ENCODE peak calls at places on chromosomes 7 and 10, in eight cellular contexts. C is GM20000; K is neural progenitor cell; Y is activated CD8-positive, alpha-beta memory T cell treated with anti-CD3 and anti-CD28 coated beads, Interleukin-2, amount 50 U/mL, for 48 hours; A is GM03348; F is activated naive CD4-positive, alpha-beta T cell treated with Interleukin-2 at 50 U/mL for 16 hours; H is AML-193; O is iris pigment epithelial cell. X is an unnamed sample.

GRCh38 chr10:28841625-28842024 is 164.3 kb downstream of the BAMBI start:
- DNase-seq in H (no peak), Y (no peak), C (no peak), K (no peak), O (peak), F (no peak), A (peak), X (no peak)

GRCh38 chr10:61397175-61397986 is 55.8 kb downstream of the TMEM26 start:
- DNase-seq in F (no peak), K (no peak), H (peak), A (peak), O (peak), Y (no peak), C (no peak), X (no peak)

GRCh38 chr7:114644455-114644854 is 229.8 kb downstream of the FOXP2 start:
- DNase-seq in K (no peak), A (no peak), O (no peak), F (no peak), C (no peak), H (no peak), Y (no peak), X (no peak)

GRCh38 chr7:47941136-47941844 is 7.0 kb downstream of the PKD1L1 start:
- DNase-seq in Y (no peak), H (no peak), O (peak), F (no peak), K (no peak), A (peak), C (no peak), X (no peak)

GRCh38 chr7:47266799-47267198 is 315.1 kb downstream of the TNS3 start:
- DNase-seq in O (peak), C (no peak), F (no peak), K (no peak), A (no peak), H (no peak), Y (no peak), X (no peak)

GRCh38 chr10:13774303-13774893 is 187.6 kb downstream of the PRPF18 start:
- DNase-seq in C (no peak), F (no peak), A (no peak), O (no peak), Y (no peak), H (no peak), K (no peak), X (no peak)

GRCh38 chr7:73802459-73802858 is 28.3 kb upstream of the CLDN4 start:
- DNase-seq in H (no peak), C (no peak), O (no peak), A (no peak), Y (no peak), F (no peak), K (no peak), X (peak)

GRCh38 chr7:471866-472639 is 47.6 kb downstream of the PDGFA start:
- DNase-seq in K (no peak), Y (no peak), H (no peak), F (no peak), C (no peak), O (peak), A (peak), X (peak)

GRCh38 chr7:114663502-114663901 is 248.9 kb downstream of the FOXP2 start:
- DNase-seq in K (peak), C (no peak), A (no peak), H (peak), F (no peak), O (peak), Y (no peak), X (no peak)

GRCh38 chr10:126569513-126570447 is 100.7 kb downstream of the C10orf90 start:
- DNase-seq in O (peak), F (no peak), Y (no peak), C (no peak), K (no peak), A (peak), H (no peak), X (no peak)

GRCh38 chr7:83643754-83644153 is 5.2 kb downstream of the SEMA3E start:
- DNase-seq in K (no peak), O (no peak), Y (no peak), F (no peak), C (no peak), A (no peak), H (no peak), X (no peak)

GRCh38 chr10:68543004-68543918 is 15.9 kb upstream of the SLC25A16 start:
- DNase-seq in F (no peak), H (no peak), Y (no peak), O (peak), C (no peak), K (no peak), A (peak), X (no peak)

GRCh38 chr10:102633282-102633681 is 11.0 kb upstream of the TRIM8 start:
- DNase-seq in C (no peak), F (peak), H (peak), K (no peak), O (peak), A (no peak), Y (no peak), X (no peak)

GRCh38 chr7:2199528-2199927 is 33.2 kb downstream of the MAD1L1 start:
- DNase-seq in F (no peak), O (no peak), A (no peak), K (no peak), Y (peak), H (no peak), C (no peak), X (peak)

GRCh38 chr7:31065021-31065593 is 13.0 kb downstream of the ADCYAP1R1 start:
- DNase-seq in C (no peak), H (no peak), Y (no peak), O (no peak), A (no peak), K (peak), F (no peak), X (no peak)

GRCh38 chr10:43209651-43210141 is 57.2 kb downstream of the RASGEF1A start:
- DNase-seq in O (no peak), Y (peak), C (no peak), H (no peak), F (no peak), K (no peak), A (no peak), X (no peak)

GRCh38 chr10:129992356-129992755 is 28.3 kb upstream of the EBF3 start:
- DNase-seq in F (no peak), C (no peak), H (no peak), K (no peak), A (no peak), O (no peak), Y (no peak), X (no peak)

GRCh38 chr7:149856-150636 is 42.3 kb upstream of the FAM20C start:
- DNase-seq in O (no peak), H (peak), F (peak), A (no peak), Y (peak), K (no peak), C (no peak), X (no peak)

GRCh38 chr7:25098096-25099046 is 26.7 kb downstream of the CYCS start:
- DNase-seq in O (peak), A (peak), K (peak), H (peak), Y (peak), C (peak), F (peak), X (no peak)

GRCh38 chr10:2800178-2800577 is 267.2 kb upstream of the PFKP start:
- DNase-seq in A (no peak), F (no peak), O (no peak), K (no peak), Y (no peak), C (no peak), H (no peak), X (no peak)

GRCh38 chr7:149471289-149471953 is 10.6 kb upstream of the ZNF777 start:
- DNase-seq in K (no peak), Y (no peak), F (no peak), A (no peak), O (no peak), C (no peak), H (no peak), X (no peak)

GRCh38 chr10:14146501-14146900 is 184.2 kb downstream of the FRMD4A start:
- DNase-seq in H (no peak), F (no peak), K (no peak), O (peak), A (peak), C (no peak), Y (no peak), X (no peak)

GRCh38 chr7:29935111-29935510 is 54.5 kb downstream of the SCRN1 start:
- DNase-seq in A (no peak), H (no peak), Y (no peak), O (peak), C (no peak), K (no peak), F (no peak), X (no peak)

GRCh38 chr10:78619244-78619851 is 449.4 kb upstream of the ZMIZ1 start:
- DNase-seq in K (no peak), A (no peak), O (no peak), F (no peak), C (no peak), H (no peak), Y (no peak), X (no peak)

GRCh38 chr10:50470798-50471582 is 152.8 kb downstream of the SGMS1 start:
- DNase-seq in A (no peak), H (no peak), Y (no peak), C (no peak), O (no peak), F (no peak), K (no peak), X (no peak)

GRCh38 chr7:41878331-41879112 is 175.6 kb upstream of the INHBA start:
- DNase-seq in F (no peak), A (peak), O (peak), K (no peak), Y (no peak), H (no peak), C (no peak), X (no peak)

GRCh38 chr10:70679498-70679897 is 7.2 kb downstream of the ADAMTS14 start:
- DNase-seq in F (no peak), K (no peak), A (peak), O (peak), Y (no peak), C (no peak), H (no peak), X (peak)

GRCh38 chr10:95278061-95278988 is 12.5 kb downstream of the PDLIM1 start:
- DNase-seq in O (peak), H (no peak), F (no peak), Y (no peak), C (no peak), K (peak), A (peak), X (no peak)

GRCh38 chr10:108904163-108904878 is 1019.0 kb downstream of the XPNPEP1 start:
- DNase-seq in C (no peak), Y (no peak), F (no peak), A (no peak), O (peak), H (no peak), K (no peak), X (no peak)

GRCh38 chr10:13743101-13743693 is 156.4 kb downstream of the PRPF18 start:
- DNase-seq in F (no peak), O (peak), H (no peak), Y (no peak), A (no peak), K (no peak), C (peak), X (no peak)

GRCh38 chr10:85961479-85962067 is 405.0 kb downstream of the GRID1 start:
- DNase-seq in C (no peak), F (no peak), K (no peak), A (no peak), O (no peak), Y (no peak), H (no peak), X (no peak)

GRCh38 chr10:101614957-101615759 is 27.0 kb downstream of the DPCD start:
- DNase-seq in H (no peak), A (no peak), Y (no peak), F (no peak), K (peak), C (no peak), O (no peak), X (no peak)

GRCh38 chr7:135160858-135161653 is 9.5 kb downstream of the CYREN start:
- DNase-seq in H (peak), K (no peak), O (peak), C (peak), Y (no peak), F (no peak), A (no peak), X (no peak)